ENCODE peak calls at places on chromosome 18, in seven cellular contexts. J, N, P, M, F, U and K are unnamed samples.

GRCh38 chr18:67733094-67733493 is 216.6 kb upstream of the DSEL start:
- DNase-seq in J (no peak), N (peak), P (no peak), M (no peak), F (no peak), U (no peak), K (no peak)

GRCh38 chr18:46711444-46711863 is 45.4 kb downstream of the ST8SIA5 start:
- DNase-seq in J (no peak), N (no peak), P (no peak), M (no peak), F (no peak), U (peak), K (peak)

GRCh38 chr18:78914586-78914935 is 65.1 kb upstream of the SALL3 start:
- DNase-seq in J (no peak), N (no peak), P (no peak), M (no peak), F (no peak), U (no peak), K (no peak)

GRCh38 chr18:41942254-41942653 is 12.8 kb upstream of the PIK3C3 start:
- DNase-seq in J (no peak), N (no peak), P (no peak), M (no peak), F (no peak), U (no peak), K (no peak)

GRCh38 chr18:64444819-64445218 is 295.9 kb upstream of the LINC00305 start:
- DNase-seq in J (no peak), N (no peak), P (no peak), M (no peak), F (no peak), U (no peak), K (no peak)

GRCh38 chr18:35334821-35335220 is 9.4 kb downstream of the ZNF24 start:
- DNase-seq in J (no peak), N (peak), P (no peak), M (no peak), F (no peak), U (no peak), K (no peak)

GRCh38 chr18:13934676-13935075 is 19.3 kb upstream of the MC2R start:
- DNase-seq in J (no peak), N (no peak), P (no peak), M (no peak), F (no peak), U (no peak), K (no peak)

GRCh38 chr18:49168970-49169619 is 218.3 kb upstream of the SMAD7 start:
- DNase-seq in J (peak), N (no peak), P (no peak), M (no peak), F (no peak), U (no peak), K (no peak)

GRCh38 chr18:37396981-37397720 is 168.4 kb downstream of the CELF4 start:
- DNase-seq in J (no peak), N (peak), P (no peak), M (no peak), F (no peak), U (no peak), K (no peak)

GRCh38 chr18:79875931-79876461 is 75.5 kb downstream of the SLC66A2 start:
- DNase-seq in J (no peak), N (no peak), P (no peak), M (no peak), F (no peak), U (no peak), K (no peak)

GRCh38 chr18:21191596-21192307 is 50.3 kb upstream of the GREB1L start:
- DNase-seq in J (peak), N (peak), P (peak), M (peak), F (peak), U (peak), K (peak)

GRCh38 chr18:5738561-5738960 is 156.8 kb downstream of the TMEM200C start:
- DNase-seq in J (peak), N (no peak), P (no peak), M (no peak), F (no peak), U (no peak), K (no peak)

GRCh38 chr18:61946449-61946848 is 53.6 kb upstream of the RNF152 start:
- DNase-seq in J (no peak), N (peak), P (no peak), M (no peak), F (no peak), U (no peak), K (no peak)

GRCh38 chr18:392926-393325 is 107.6 kb downstream of the COLEC12 start:
- DNase-seq in J (no peak), N (no peak), P (peak), M (no peak), F (no peak), U (no peak), K (no peak)

GRCh38 chr18:61612517-61612916 is 279.3 kb downstream of the CDH20 start:
- DNase-seq in J (no peak), N (no peak), P (no peak), M (no peak), F (no peak), U (no peak), K (no peak)

GRCh38 chr18:76380127-76380729 is 114.8 kb downstream of the ZNF516 start:
- DNase-seq in J (no peak), N (no peak), P (no peak), M (no peak), F (no peak), U (no peak), K (peak)

GRCh38 chr18:22465859-22466602 is 48.3 kb upstream of the CTAGE1 start:
- DNase-seq in J (peak), N (peak), P (peak), M (peak), F (peak), U (peak), K (peak)

GRCh38 chr18:31791817-31792579 is 31.3 kb upstream of the SLC25A52 start:
- DNase-seq in J (no peak), N (no peak), P (no peak), M (no peak), F (no peak), U (no peak), K (no peak)

GRCh38 chr18:5900249-5900648 is 4.9 kb upstream of the TMEM200C start:
- DNase-seq in J (no peak), N (peak), P (no peak), M (no peak), F (no peak), U (no peak), K (no peak)

GRCh38 chr18:5036523-5036922 is 160.5 kb downstream of the AKAIN1 start:
- DNase-seq in J (no peak), N (no peak), P (no peak), M (no peak), F (no peak), U (no peak), K (no peak)

GRCh38 chr18:63783394-63783793 is 8.2 kb downstream of the SERPINB7 start:
- DNase-seq in J (no peak), N (no peak), P (no peak), M (no peak), F (peak), U (no peak), K (no peak)

GRCh38 chr18:73478191-73478590 is 610.4 kb upstream of the NETO1 start:
- DNase-seq in J (no peak), N (no peak), P (no peak), M (no peak), F (no peak), U (no peak), K (no peak)

GRCh38 chr18:3886575-3887322 is 436.8 kb downstream of the TGIF1 start:
- DNase-seq in J (no peak), N (no peak), P (peak), M (no peak), F (no peak), U (peak), K (peak)

GRCh38 chr18:3889121-3889520 is 439.1 kb downstream of the TGIF1 start:
- DNase-seq in J (no peak), N (peak), P (no peak), M (no peak), F (no peak), U (no peak), K (no peak)

GRCh38 chr18:3889803-3890202 is 439.8 kb downstream of the TGIF1 start:
- DNase-seq in J (no peak), N (peak), P (no peak), M (no peak), F (no peak), U (peak), K (peak)

GRCh38 chr18:3879836-3880120 is 429.8 kb downstream of the TGIF1 start:
- DNase-seq in J (no peak), N (no peak), P (no peak), M (no peak), F (no peak), U (no peak), K (no peak)

DNA sequence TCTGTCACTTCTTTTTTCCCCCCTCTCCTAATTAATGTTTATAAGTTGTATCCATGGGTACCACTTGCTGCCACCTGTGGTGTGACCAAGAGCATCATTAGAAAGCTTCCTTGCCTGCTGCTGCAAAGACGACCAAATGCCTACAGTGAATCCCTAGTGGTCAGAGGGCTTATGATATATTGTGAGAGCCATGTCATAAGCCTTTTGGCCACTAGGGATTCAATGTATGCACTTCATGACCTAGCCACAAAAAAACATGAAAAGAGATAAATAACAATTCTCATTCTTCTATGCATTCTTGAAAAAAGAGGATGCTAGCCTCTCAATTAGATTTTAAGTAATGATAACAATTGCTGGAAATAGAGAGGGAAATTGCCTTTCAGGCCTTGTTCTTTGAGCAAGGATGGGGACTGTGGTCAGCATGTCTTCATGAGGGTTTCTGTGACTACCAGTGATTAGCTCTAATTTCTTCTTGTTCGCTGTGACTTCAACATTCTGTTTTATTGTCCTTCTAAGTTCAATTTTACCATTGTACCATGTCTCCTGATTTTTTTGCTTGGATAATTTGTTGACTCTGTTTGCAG is 435.3 kb downstream of the TGIF1 start:
- DNase-seq in J (no peak), N (no peak), P (no peak), M (no peak), F (peak), U (no peak), K (no peak)
- TF ChIP-seq CTCF in J (no peak), N (no peak), P (no peak), M (no peak), F (peak), U (no peak), K (no peak)

DNA sequence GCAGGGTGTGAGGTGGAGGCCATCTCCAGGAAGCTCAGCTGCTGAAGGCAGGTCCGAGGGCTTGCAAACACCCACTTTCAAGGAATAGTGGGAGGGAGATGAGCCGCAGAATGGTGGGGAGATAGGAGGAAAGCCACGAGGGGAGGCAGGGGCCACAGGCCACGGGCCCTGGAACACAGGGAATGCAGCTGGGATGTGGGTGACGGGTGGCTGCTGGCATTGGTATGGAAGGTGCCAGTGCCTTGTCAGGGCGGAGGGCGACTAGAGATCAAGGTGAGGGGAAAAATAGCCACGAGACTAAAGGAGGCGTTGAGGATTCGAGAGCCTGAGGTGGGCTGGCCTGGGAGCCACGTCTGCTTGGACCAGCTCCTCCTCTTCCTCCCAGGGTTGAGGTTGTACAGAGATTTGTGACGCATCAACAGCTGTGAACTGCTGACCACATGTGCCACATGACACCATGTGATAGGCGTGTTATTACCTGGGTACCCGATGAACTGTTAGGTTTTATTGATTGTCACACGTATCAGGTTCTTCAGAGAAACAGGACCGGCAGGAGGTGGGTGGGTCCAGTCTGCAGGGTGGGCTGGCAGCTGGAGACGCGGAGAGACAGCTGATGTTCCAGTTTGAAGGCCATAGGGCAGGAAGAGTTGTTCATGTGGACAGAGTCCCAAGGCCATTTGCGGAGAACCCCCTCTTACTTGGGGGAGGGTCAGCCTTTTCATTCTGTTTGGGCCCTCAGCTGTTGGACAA is 9.9 kb downstream of the IMPA2 start:
- DNase-seq in J (peak), N (no peak), P (no peak), M (no peak), F (no peak), U (no peak), K (no peak)
- TF ChIP-seq POLR2A in J (no peak), N (no peak), P (no peak), M (no peak), F (no peak), U (no peak), K (no peak)

DNA sequence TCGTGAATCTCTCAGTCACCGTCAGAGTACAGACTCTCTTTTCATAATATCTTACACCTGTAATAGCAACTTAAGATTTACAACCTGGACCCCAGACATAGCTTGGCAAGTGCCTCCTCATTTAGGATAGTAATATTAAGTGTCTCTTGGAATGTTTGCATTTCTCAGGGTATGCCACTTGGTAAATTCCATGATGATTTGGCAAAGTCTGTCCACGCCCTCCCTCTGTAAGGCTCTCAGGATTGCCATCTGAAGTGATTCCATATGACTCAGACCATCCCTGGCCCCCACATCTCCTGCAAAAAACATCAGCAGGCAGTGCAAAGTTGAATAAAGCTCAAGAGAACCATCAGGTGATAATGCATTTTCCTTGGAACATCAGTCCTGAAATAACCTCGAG is 27.0 kb upstream of the PIEZO2 start:
- DNase-seq in J (no peak), N (peak), P (no peak), M (no peak), F (no peak), U (no peak), K (no peak)
- H3K27ac ChIP-seq in J (no peak), N (peak), P (no peak), M (no peak), F (no peak), U (no peak), K (no peak)

GRCh38 chr18:58846325-58846724 is 18.4 kb upstream of the ZNF532 start:
- DNase-seq in J (no peak), N (no peak), P (no peak), M (no peak), F (no peak), U (no peak), K (no peak)

GRCh38 chr18:58845913-58846312 is 18.8 kb upstream of the ZNF532 start:
- DNase-seq in J (no peak), N (no peak), P (no peak), M (no peak), F (no peak), U (no peak), K (no peak)

GRCh38 chr18:58842978-58843661 is 21.6 kb upstream of the ZNF532 start:
- DNase-seq in J (no peak), N (no peak), P (no peak), M (no peak), F (no peak), U (peak), K (no peak)

GRCh38 chr18:58844871-58845270 is 19.8 kb upstream of the ZNF532 start:
- DNase-seq in J (no peak), N (no peak), P (no peak), M (no peak), F (no peak), U (no peak), K (no peak)

DNA sequence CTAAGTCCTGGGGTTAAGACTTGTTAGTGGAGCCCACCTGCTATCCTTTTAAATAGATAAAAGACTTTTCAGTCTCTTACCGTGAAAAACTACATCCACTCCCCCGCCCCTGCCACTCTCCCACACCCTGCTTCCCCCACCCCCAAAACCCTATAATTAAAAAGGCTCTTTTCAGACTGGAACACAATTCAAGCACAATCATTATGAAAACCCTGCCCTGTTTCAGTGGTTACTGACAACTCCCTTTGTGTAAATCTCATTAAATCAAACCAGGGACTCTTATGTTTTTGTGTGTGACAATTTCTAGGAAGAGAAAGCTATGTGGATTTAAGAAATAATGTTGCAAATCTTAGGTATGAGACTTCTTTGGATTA is 21.0 kb upstream of the ZNF532 start:
- DNase-seq in J (no peak), N (no peak), P (no peak), M (no peak), F (no peak), U (no peak), K (no peak)
- TF ChIP-seq CTCF in J (no peak), N (no peak), P (no peak), M (no peak), F (no peak), U (no peak), K (no peak)

GRCh38 chr18:8769509-8769908 is 64.2 kb downstream of the MTCL1 start:
- DNase-seq in J (no peak), N (no peak), P (no peak), M (no peak), F (no peak), U (no peak), K (no peak)
- TF ChIP-seq POLR2A in J (no peak), N (no peak), P (no peak), M (no peak), F (no peak), U (no peak), K (no peak)

GRCh38 chr18:24219561-24220317 is 80.9 kb downstream of the CABYR start:
- DNase-seq in J (no peak), N (no peak), P (no peak), M (no peak), F (no peak), U (peak), K (no peak)
- H3K27ac ChIP-seq in J (no peak), N (no peak), P (no peak), M (no peak), F (no peak), U (no peak), K (no peak)